ENCODE peak calls at places on chromosomes 12 and 14, in eight cellular contexts. Q, S, K, V, M, Y, P and X are unnamed samples.

GRCh38 chr12:112349440-112349839 is 32.8 kb downstream of the HECTD4 start:
- DNase-seq in Q (no peak), S (no peak), K (no peak), V (no peak), M (peak; percentile 43), Y (no peak), P (no peak), X (no peak)

GRCh38 chr12:74963867-74964331 is 245.7 kb downstream of the KCNC2 start:
- DNase-seq in Q (no peak), S (no peak), K (no peak), V (no peak), M (no peak), Y (no peak), P (no peak), X (no peak)

GRCh38 chr14:81366259-81366658 is 33.9 kb downstream of the STON2 start:
- DNase-seq in Q (no peak), S (no peak), K (no peak), V (no peak), M (peak; percentile 12), Y (peak; percentile 34), P (no peak), X (no peak)

GRCh38 chr14:35299708-35300107 is 7.5 kb downstream of the PSMA6 start:
- DNase-seq in Q (no peak), S (no peak), K (no peak), V (no peak), M (no peak), Y (no peak), P (no peak), X (no peak)

GRCh38 chr12:100675432-100675831 is 101.9 kb downstream of the GAS2L3 start:
- DNase-seq in Q (peak; percentile 53), S (no peak), K (no peak), V (no peak), M (peak; percentile 79), Y (no peak), P (no peak), X (no peak)

GRCh38 chr14:105059035-105059916 is 6.0 kb downstream of the GPR132 start:
- DNase-seq in Q (peak; percentile 49), S (no peak), K (peak; percentile 48), V (no peak), M (peak; percentile 12), Y (no peak), P (no peak), X (peak; percentile 52)

GRCh38 chr12:47755655-47756562 is 2.8 kb downstream of the RAPGEF3 start:
- DNase-seq in Q (no peak), S (no peak), K (no peak), V (no peak), M (no peak), Y (peak; percentile 76), P (no peak), X (no peak)

GRCh38 chr12:12486661-12487240 is 75.9 kb downstream of the DUSP16 start:
- DNase-seq in Q (no peak), S (no peak), K (no peak), V (no peak), M (no peak), Y (no peak), P (no peak), X (no peak)

GRCh38 chr12:37545759-37546158 is 770.8 kb upstream of the ALG10B start:
- DNase-seq in Q (no peak), S (no peak), K (no peak), V (no peak), M (no peak), Y (no peak), P (no peak), X (no peak)

GRCh38 chr12:103768467-103769123 is 72.4 kb downstream of the NT5DC3 start:
- DNase-seq in Q (no peak), S (no peak), K (no peak), V (no peak), M (no peak), Y (no peak), P (no peak), X (no peak)

GRCh38 chr12:122989874-122990400 is 9.5 kb downstream of the ARL6IP4 start:
- DNase-seq in Q (no peak), S (no peak), K (no peak), V (no peak), M (no peak), Y (no peak), P (no peak), X (no peak)

GRCh38 chr12:121423253-121423652 is 23.3 kb downstream of the RNF34 start:
- DNase-seq in Q (no peak), S (no peak), K (no peak), V (no peak), M (no peak), Y (no peak), P (no peak), X (no peak)

GRCh38 chr12:91804533-91804932 is 341.1 kb downstream of the BTG1 start:
- DNase-seq in Q (no peak), S (no peak), K (no peak), V (no peak), M (peak; percentile 12), Y (no peak), P (no peak), X (no peak)

GRCh38 chr14:72844528-72844927 is 49.4 kb downstream of the DPF3 start:
- DNase-seq in Q (no peak), S (no peak), K (no peak), V (no peak), M (peak; percentile 12), Y (no peak), P (no peak), X (no peak)

GRCh38 chr12:87814625-87815024 is 214.6 kb downstream of the C12orf50 start:
- DNase-seq in Q (no peak), S (no peak), K (no peak), V (no peak), M (peak; percentile 38), Y (no peak), P (no peak), X (no peak)

GRCh38 chr12:56479625-56480024 is 8.3 kb downstream of the GLS2 start:
- DNase-seq in Q (no peak), S (no peak), K (no peak), V (no peak), M (no peak), Y (no peak), P (no peak), X (no peak)

GRCh38 chr14:70018246-70018645 is 139.0 kb downstream of the SMOC1 start:
- DNase-seq in Q (no peak), S (no peak), K (no peak), V (no peak), M (no peak), Y (no peak), P (no peak), X (no peak)

GRCh38 chr12:113634982-113635381 is 163.3 kb upstream of the LHX5 start:
- DNase-seq in Q (no peak), S (no peak), K (no peak), V (no peak), M (no peak), Y (no peak), P (no peak), X (no peak)

GRCh38 chr14:91888641-91889476 is 21.5 kb upstream of the TC2N start:
- DNase-seq in Q (no peak), S (no peak), K (no peak), V (peak; percentile 70), M (peak; percentile 64), Y (no peak), P (no peak), X (peak; percentile 4)

GRCh38 chr12:48875944-48876520 is 10.4 kb upstream of the RND1 start:
- DNase-seq in Q (no peak), S (no peak), K (no peak), V (no peak), M (peak; percentile 22), Y (no peak), P (peak; percentile 7), X (peak; percentile 69)

GRCh38 chr14:30550335-30550734 is 8.6 kb upstream of the G2E3 start:
- DNase-seq in Q (no peak), S (no peak), K (no peak), V (no peak), M (peak; percentile 21), Y (no peak), P (no peak), X (peak; percentile 28)

GRCh38 chr12:19239616-19240234 is 110.2 kb downstream of the PLEKHA5 start:
- DNase-seq in Q (no peak), S (no peak), K (no peak), V (no peak), M (peak; percentile 65), Y (no peak), P (no peak), X (peak; percentile 81)

DNA sequence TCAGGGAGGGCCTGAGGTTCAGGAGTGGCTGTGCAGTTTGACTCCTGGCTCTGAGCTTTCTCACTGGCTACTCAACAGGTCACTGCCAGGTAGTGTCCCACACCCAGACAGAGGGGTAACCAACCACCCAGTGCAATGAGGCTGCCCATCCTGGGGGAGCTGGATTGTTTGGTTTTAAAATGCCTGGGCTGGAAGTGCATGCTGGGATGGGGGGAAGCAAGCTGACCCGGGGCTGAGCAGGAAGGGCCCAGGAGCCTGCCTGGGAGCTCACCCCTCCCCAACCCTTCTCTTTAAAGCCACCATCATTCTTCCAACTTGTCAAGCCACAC is 12.6 kb upstream of the ABHD12B start:
- DNase-seq in Q (no peak), S (no peak), K (no peak), V (no peak), M (no peak), Y (no peak), P (no peak), X (no peak)
- TF ChIP-seq CTCF in Q (no peak), S (no peak), K (no peak), V (no peak), M (no peak), Y (no peak), P (no peak), X (no peak)

GRCh38 chr14:41488401-41488800 is 118.3 kb upstream of the LRFN5 start:
- DNase-seq in Q (no peak), S (no peak), K (no peak), V (no peak), M (no peak), Y (no peak), P (no peak), X (no peak)

GRCh38 chr14:41490323-41490722 is 116.4 kb upstream of the LRFN5 start:
- DNase-seq in Q (no peak), S (no peak), K (no peak), V (no peak), M (no peak), Y (no peak), P (no peak), X (no peak)
- H3K4me3 ChIP-seq in Q (no peak overlapping the region), S (no peak overlapping the region), K (no peak overlapping the region), V (no peak overlapping the region), M (no peak overlapping the region), Y (no peak overlapping the region), P (no peak overlapping the region), X (no peak overlapping the region)

DNA sequence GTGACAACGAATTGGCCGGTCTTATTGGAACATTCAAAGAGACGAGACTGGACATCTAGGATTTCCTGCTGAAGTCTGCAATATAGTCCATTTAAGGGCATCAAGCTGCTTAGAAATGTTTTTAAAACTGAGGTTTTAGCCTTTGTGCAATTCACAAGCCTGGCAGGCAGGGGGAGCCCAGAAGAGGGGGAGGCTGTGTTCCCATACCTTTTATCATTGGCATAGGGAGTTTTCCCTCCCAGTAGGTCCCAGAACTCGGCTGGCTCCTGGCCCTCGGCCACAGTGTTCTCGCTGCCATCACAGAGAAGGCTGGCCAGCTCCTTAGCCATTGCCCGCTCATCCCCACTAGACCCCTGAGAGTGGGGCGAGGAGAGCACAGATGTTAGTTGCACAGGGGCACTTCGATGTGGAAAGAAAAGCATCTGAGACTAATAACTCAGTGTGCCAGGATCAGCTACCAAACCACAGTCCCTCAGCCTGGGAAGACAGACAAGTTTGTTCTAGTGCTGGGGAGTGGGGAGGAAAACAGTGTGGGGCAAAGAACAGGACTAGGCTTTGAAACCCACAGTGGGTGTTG is 15.1 kb downstream of the AVIL start:
- DNase-seq in Q (peak; percentile 48), S (peak; percentile 43), K (peak; percentile 85), V (no peak), M (peak; percentile 51), Y (no peak), P (peak; percentile 52), X (peak; percentile 55)
- TF ChIP-seq CTCF in Q (peak; percentile 84), S (peak; percentile 89), K (peak; percentile 84), V (peak; percentile 52), M (peak; percentile 86), Y (peak; percentile 62), P (peak; percentile 76), X (peak; percentile 85)

GRCh38 chr12:124387510-124387855 is 92.6 kb downstream of the RFLNA start:
- DNase-seq in Q (peak; percentile 63), S (no peak), K (no peak), V (no peak), M (no peak), Y (no peak), P (no peak), X (no peak)
- H3K4me3 ChIP-seq in Q (peak overlapping the region; percentile 41), S (no peak overlapping the region), K (no peak overlapping the region), V (peak overlapping the region; percentile 61), M (peak overlapping the region; percentile 81), Y (peak overlapping the region; percentile 49), P (no peak overlapping the region), X (peak overlapping the region; percentile 89)